ENCODE peak calls at places on chromosome 19, in six cellular contexts. I is uterus; N is stimulated activated CD4-positive, alpha-beta T cell treated with anti-CD3 and anti-CD28 coated beads, Interleukin-2, amount 100 ng/mL, for 24 hours; Q is GM12891; X is mucosa of gallbladder; W is ACHN. D is an unnamed sample.

GRCh38 chr19:16824658-16825311 is 4.4 kb upstream of the SIN3B start:
- DNase-seq in X (no peak), Q (no peak), N (no peak), W (peak), I (peak), D (no peak)

GRCh38 chr19:58571575-58571947 is 1.6 kb downstream of the MZF1 start:
- DNase-seq in N (no peak), Q (no peak), I (peak), X (no peak), W (no peak), D (no peak)

GRCh38 chr19:1045247-1045603 is 5.3 kb downstream of the ABCA7 start:
- DNase-seq in N (peak), W (peak), X (no peak), I (no peak), Q (peak), D (no peak)

GRCh38 chr19:38360839-38361631 is 13.3 kb upstream of the PSMD8 start:
- DNase-seq in N (no peak), X (no peak), W (no peak), I (no peak), Q (no peak), D (no peak)

GRCh38 chr19:34985249-34986022 is 14.7 kb upstream of the GRAMD1A start:
- DNase-seq in I (no peak), Q (no peak), X (no peak), N (no peak), W (no peak), D (no peak)

GRCh38 chr19:36707134-36707533 is 19.7 kb downstream of the ZNF567 start:
- DNase-seq in I (no peak), Q (no peak), N (no peak), X (no peak), W (no peak), D (no peak)

GRCh38 chr19:44050740-44051653 is 839 bp upstream of the ZNF223 start:
- DNase-seq in Q (no peak), I (no peak), N (peak), X (peak), W (no peak), D (no peak)

GRCh38 chr19:4012092-4012974 is 4.8 kb downstream of the PIAS4 start:
- DNase-seq in Q (no peak), N (no peak), W (no peak), X (peak), I (no peak), D (no peak)

GRCh38 chr19:12656899-12657571 is 9.5 kb downstream of the MAN2B1 start:
- DNase-seq in W (no peak), N (no peak), X (no peak), I (no peak), Q (no peak), D (no peak)